ENCODE peak calls at places on chromosomes 2 and 18, in eight cellular contexts. I is ACHN, N is BE2C, L is PC-3, Z is T-cell, U is NCI-H2171, X is mucosa of gallbladder, D is naive B cell. V is an unnamed sample.
A peak's percentile ranks its signal among the peaks of the same experiment; 100 is the strongest.

GRCh38 chr18:23924813-23925212 is 89.7 kb upstream of the TTC39C start:
- DNase-seq in U (no peak), Z (no peak), L (peak; percentile 34), I (peak; percentile 55), D (no peak), X (no peak), N (no peak), V (peak; percentile 20)

GRCh38 chr2:169637620-169638019 is 53.5 kb downstream of the PPIG start:
- DNase-seq in D (no peak), X (no peak), Z (no peak), L (no peak), U (no peak), I (no peak), N (no peak), V (no peak)

GRCh38 chr2:20145497-20146193 is 79.3 kb downstream of the SDC1 start:
- DNase-seq in D (no peak), I (no peak), Z (no peak), N (no peak), L (no peak), U (no peak), X (no peak), V (no peak)

GRCh38 chr2:203436496-203436895 is 98.6 kb downstream of the RAPH1 start:
- DNase-seq in D (no peak), Z (no peak), U (no peak), X (no peak), L (no peak), I (no peak), N (no peak), V (no peak)

GRCh38 chr2:18623782-18624181 is 34.4 kb upstream of the NT5C1B start:
- DNase-seq in L (peak; percentile 79), Z (no peak), D (no peak), N (no peak), I (peak; percentile 7), X (no peak), U (no peak), V (no peak)

GRCh38 chr2:241811952-241812729 is 3.1 kb downstream of the NEU4 start:
- DNase-seq in D (no peak), N (no peak), Z (no peak), X (no peak), L (no peak), U (no peak), I (no peak), V (no peak)

GRCh38 chr2:100819365-100820345 is at the start of gene NPAS2:
- DNase-seq in I (peak; percentile 59), X (no peak), L (peak; percentile 63), U (peak; percentile 3), Z (no peak), N (no peak), D (no peak), V (no peak)

GRCh38 chr2:149080104-149080503 is 41.6 kb downstream of the LYPD6B start:
- DNase-seq in L (no peak), Z (no peak), I (no peak), U (no peak), D (no peak), X (no peak), N (no peak), V (no peak)

GRCh38 chr2:151830966-151831365 is 2.7 kb upstream of the ARL5A start:
- DNase-seq in D (no peak), I (no peak), X (no peak), Z (no peak), N (no peak), U (no peak), L (no peak), V (no peak)

GRCh38 chr2:32792416-32792815 is 154.3 kb upstream of the LTBP1 start:
- DNase-seq in X (no peak), L (no peak), U (no peak), N (no peak), D (no peak), I (no peak), Z (no peak), V (no peak)

GRCh38 chr2:45009303-45009927 is at the start of gene SIX2:
- DNase-seq in D (no peak), X (peak; percentile 54), Z (no peak), N (peak; percentile 96), U (peak; percentile 91), L (peak; percentile 99), I (peak; percentile 97), V (peak; percentile 99)

GRCh38 chr2:144886847-144887246 is 366.9 kb upstream of the ZEB2 start:
- DNase-seq in U (no peak), I (no peak), L (no peak), D (no peak), N (no peak), Z (no peak), X (peak; percentile 39), V (no peak)

GRCh38 chr2:99789851-99790250 is 300.0 kb upstream of the REV1 start:
- DNase-seq in L (no peak), X (no peak), N (no peak), D (no peak), Z (no peak), I (no peak), U (no peak), V (no peak)

GRCh38 chr2:194486316-194486715 is 1170.7 kb upstream of the SLC39A10 start:
- DNase-seq in L (no peak), N (no peak), D (no peak), Z (no peak), I (no peak), U (no peak), X (no peak), V (no peak)

GRCh38 chr2:37322368-37322767 is 2.3 kb downstream of the PRKD3 start:
- DNase-seq in U (no peak), D (no peak), X (no peak), L (no peak), N (peak; percentile 47), I (no peak), Z (no peak), V (peak; percentile 42)

GRCh38 chr2:238988105-238988504 is 140.2 kb downstream of the TWIST2 start:
- DNase-seq in X (no peak), U (no peak), D (no peak), L (no peak), Z (no peak), N (no peak), I (no peak), V (no peak)

GRCh38 chr18:10514621-10515020 is 11.2 kb upstream of the NAPG start:
- DNase-seq in D (no peak), L (no peak), Z (no peak), U (no peak), X (no peak), N (no peak), I (no peak), V (no peak)

GRCh38 chr2:240511351-240512108 is 46.3 kb downstream of the ANKMY1 start:
- DNase-seq in X (peak; percentile 8), L (no peak), U (no peak), I (no peak), Z (no peak), D (no peak), N (no peak), V (no peak)

GRCh38 chr2:181305151-181306123 is 151.7 kb upstream of the ITGA4 start:
- DNase-seq in X (no peak), N (no peak), D (peak; percentile 42), L (no peak), U (no peak), I (no peak), Z (peak; percentile 26), V (peak; percentile 47)

V was measured in SJCRH30.